ENCODE peak calls at places on chromosomes 2 and 18, in ten cellular contexts. M is H7; K is activated CD8-positive, alpha-beta T cell treated with anti-CD3 and anti-CD28 coated beads, Interleukin-2, amount 10 ng/mL, durations not matched to agents 7 days and 5 days; J is HS-5; C is WTC11; N is thyroid gland; T is Calu3; B is glomerular endothelial cell; Z is neural crest cell; H is activated CD8-positive, alpha-beta memory T cell treated with anti-CD3 and anti-CD28 coated beads for 48 hours. L is an unnamed sample.

GRCh38 chr2:229810786-229811185 is 96.4 kb upstream of the DNER start:
- DNase-seq in K (no peak), N (no peak), Z (no peak), C (no peak), J (no peak), T (no peak), M (no peak), H (no peak), B (no peak), L (no peak)

GRCh38 chr2:127143851-127144782 is 37.2 kb upstream of the BIN1 start:
- DNase-seq in Z (no peak), B (no peak), M (peak; percentile 54), H (no peak), J (no peak), N (no peak), K (peak; percentile 14), T (no peak), C (no peak), L (no peak)

GRCh38 chr2:64402876-64403275 is 51.1 kb upstream of the LGALSL start:
- DNase-seq in J (no peak), M (no peak), T (no peak), B (peak; percentile 34), K (no peak), C (no peak), Z (no peak), N (no peak), H (no peak), L (no peak)

GRCh38 chr18:49008716-49009115 is 58.0 kb upstream of the SMAD7 start:
- DNase-seq in C (no peak), B (no peak), N (no peak), T (no peak), H (no peak), J (no peak), K (no peak), M (no peak), Z (no peak), L (no peak)

GRCh38 chr2:168816369-168816768 is 13.9 kb downstream of the NOSTRIN start:
- DNase-seq in H (no peak), M (no peak), Z (no peak), N (no peak), B (no peak), C (no peak), J (peak; percentile 64), T (peak; percentile 65), K (no peak), L (no peak)

GRCh38 chr2:121103969-121104368 is 181.0 kb downstream of the TFCP2L1 start:
- DNase-seq in H (no peak), B (no peak), T (no peak), C (no peak), Z (no peak), M (peak; percentile 6), N (no peak), J (no peak), K (no peak), L (no peak)

GRCh38 chr18:50183556-50183955 is 11.4 kb downstream of the MYO5B start:
- DNase-seq in Z (no peak), C (no peak), K (no peak), T (peak; percentile 38), J (no peak), B (no peak), M (peak; percentile 41), H (no peak), N (no peak), L (no peak)

GRCh38 chr2:172038604-172039003 is 38.9 kb downstream of the METAP1D start:
- DNase-seq in H (no peak), J (peak; percentile 49), Z (no peak), M (no peak), N (no peak), K (no peak), T (no peak), B (no peak), C (no peak), L (no peak)

L was measured in activated naive CD4-positive, alpha-beta T cell treated with anti-CD3 and anti-CD28 coated beads, Interleukin-2, amount 50 U/mL, for 72 hours.